ENCODE peak calls at places on chromosomes 11 and 22, in six cellular contexts. J is heart right ventricle, F is fibroblast of the conjunctiva, D is substantia nigra, G is amygdala, T is T-cell. W is an unnamed sample.

GRCh38 chr22:43487311-43488030 is 75.7 kb downstream of the MPPED1 start:
- DNase-seq in G (no peak), J (no peak), T (no peak), F (no peak), D (no peak), W (no peak)

GRCh38 chr11:123308077-123308476 is 113.0 kb upstream of the CLMP start:
- DNase-seq in T (no peak), G (no peak), F (peak; percentile 62), J (no peak), D (no peak), W (no peak)

GRCh38 chr11:12544986-12545775 is 129.0 kb upstream of the TEAD1 start:
- DNase-seq in G (no peak), J (no peak), D (no peak), F (no peak), T (no peak), W (no peak)

GRCh38 chr11:120467627-120468026 is 43.9 kb upstream of the GRIK4 start:
- DNase-seq in D (no peak), J (no peak), G (no peak), T (no peak), F (no peak), W (no peak)

GRCh38 chr11:85740464-85741400 is 54.7 kb upstream of the CCDC89 start:
- DNase-seq in F (no peak), G (no peak), D (no peak), J (no peak), T (no peak), W (no peak)

GRCh38 chr11:84419576-84419975 is 1133.4 kb upstream of the CCDC90B start:
- DNase-seq in T (no peak), J (no peak), F (no peak), G (no peak), D (no peak), W (no peak)

GRCh38 chr11:125299061-125299616 is 134.6 kb downstream of the PKNOX2 start:
- DNase-seq in D (no peak), J (no peak), G (no peak), F (no peak), T (no peak), W (no peak)

GRCh38 chr11:5553347-5553746 is 5.0 kb upstream of the OR52H1 start:
- DNase-seq in T (no peak), G (no peak), F (no peak), D (no peak), J (no peak), W (no peak)

GRCh38 chr22:47354668-47355387 is 592.4 kb downstream of the TBC1D22A start:
- DNase-seq in D (no peak), J (no peak), G (no peak), F (no peak), T (no peak), W (no peak)

GRCh38 chr11:109037856-109038780 is 373.2 kb downstream of the DDX10 start:
- DNase-seq in F (peak; percentile 85), J (no peak), T (no peak), G (no peak), D (peak; percentile 5), W (no peak)

GRCh38 chr11:7530013-7530412 is 16.2 kb downstream of the PPFIBP2 start:
- DNase-seq in D (no peak), J (no peak), G (no peak), F (no peak), T (no peak), W (no peak)

GRCh38 chr11:122120096-122120495 is 4.1 kb upstream of the BLID start:
- DNase-seq in G (no peak), T (no peak), F (no peak), D (no peak), J (no peak), W (no peak)

GRCh38 chr11:58573451-58574104 is 2.1 kb downstream of the LPXN start:
- DNase-seq in D (no peak), F (peak; percentile 56), J (no peak), T (no peak), G (no peak), W (peak; percentile 10)

GRCh38 chr11:86138958-86139357 is 70.1 kb upstream of the PICALM start:
- DNase-seq in D (no peak), J (no peak), T (no peak), G (no peak), F (no peak), W (no peak)

GRCh38 chr22:39306456-39307361 is 12.7 kb downstream of the RPL3 start:
- DNase-seq in J (peak; percentile 47), T (no peak), D (peak; percentile 46), F (no peak), G (no peak), W (no peak)

GRCh38 chr11:106765849-106766248 is 252.4 kb downstream of the GUCY1A2 start:
- DNase-seq in J (no peak), F (no peak), T (no peak), G (no peak), D (no peak), W (no peak)

GRCh38 chr11:134266440-134266839 is 9.7 kb upstream of the GLB1L3 start:
- DNase-seq in F (no peak), G (no peak), D (no peak), J (no peak), T (no peak), W (no peak)

GRCh38 chr11:86047275-86047991 is 21.5 kb downstream of the PICALM start:
- DNase-seq in D (no peak), F (peak; percentile 30), G (no peak), T (no peak), J (no peak), W (no peak)

GRCh38 chr22:34914871-34915270 is 151.1 kb upstream of the ISX start:
- DNase-seq in J (no peak), G (no peak), T (no peak), D (no peak), F (no peak), W (no peak)

GRCh38 chr11:10786451-10786850 is 22.3 kb downstream of the EIF4G2 start:
- DNase-seq in F (no peak), T (no peak), D (no peak), J (no peak), G (no peak), W (no peak)

GRCh38 chr11:64541131-64541530 is 49.9 kb upstream of the SLC22A12 start:
- DNase-seq in G (no peak), D (no peak), T (no peak), J (no peak), F (no peak), W (no peak)

GRCh38 chr11:69210660-69211035 is 54.9 kb downstream of the SMIM38 start:
- DNase-seq in D (no peak), T (no peak), J (no peak), G (no peak), F (no peak), W (no peak)

GRCh38 chr11:105152556-105152955 is 13.0 kb upstream of the CARD18 start:
- DNase-seq in D (no peak), G (no peak), J (no peak), T (no peak), F (no peak), W (no peak)

GRCh38 chr11:96341237-96342130 is 1.5 kb downstream of the MAML2 start:
- DNase-seq in T (peak; percentile 68), J (peak; percentile 47), D (peak; percentile 51), G (peak; percentile 35), F (no peak), W (no peak)

GRCh38 chr22:23690713-23691112 is at the start of gene RGL4:
- DNase-seq in G (no peak), D (no peak), T (no peak), J (no peak), F (no peak), W (no peak)

GRCh38 chr22:36443198-36443770 is 38.2 kb downstream of the TXN2 start:
- DNase-seq in G (no peak), T (no peak), D (no peak), F (no peak), J (no peak), W (no peak)

GRCh38 chr11:64090811-64091516 is 55.2 kb downstream of the FLRT1 start:
- DNase-seq in D (no peak), G (no peak), F (peak; percentile 83), T (no peak), J (no peak), W (no peak)

GRCh38 chr22:48491451-48491941 is 1336.2 kb downstream of the BRD1 start:
- DNase-seq in J (no peak), F (no peak), T (no peak), G (no peak), D (no peak), W (no peak)